ENCODE peak calls at places on chromosome 14, in seven cellular contexts. Y is H7; A is activated CD4-positive, alpha-beta T cell treated with anti-CD3 and anti-CD28 coated beads, Interleukin-2, amount 10 ng/mL, durations not matched to agents 7 days and 5 days; M is NCI-H1092; H is endothelial cell; R is HCEC 1CT; T is naive B cell. G is an unnamed sample.

GRCh38 chr14:72237722-72238666 is 305.8 kb downstream of the RGS6 start:
- DNase-seq in Y (no peak), A (no peak), M (no peak), H (no peak), R (no peak), T (peak), G (no peak)

GRCh38 chr14:99683619-99684355 is at the start of gene CYP46A1:
- DNase-seq in Y (peak), A (peak), M (peak), H (peak), R (peak), T (peak), G (peak)

GRCh38 chr14:51219473-51220448 is 20.3 kb upstream of the TMX1 start:
- DNase-seq in Y (no peak), A (no peak), M (no peak), H (no peak), R (peak), T (no peak), G (peak)

GRCh38 chr14:100546051-100546443 is 41.2 kb downstream of the BEGAIN start:
- DNase-seq in Y (peak), A (no peak), M (no peak), H (no peak), R (no peak), T (peak), G (no peak)

GRCh38 chr14:104189629-104190335 is 51.4 kb downstream of the KIF26A start:
- DNase-seq in Y (no peak), A (no peak), M (no peak), H (no peak), R (no peak), T (no peak), G (no peak)

GRCh38 chr14:42163136-42163535 is 556.5 kb downstream of the LRFN5 start:
- DNase-seq in Y (no peak), A (no peak), M (peak), H (no peak), R (no peak), T (no peak), G (no peak)

GRCh38 chr14:105069554-105069886 is 4.3 kb upstream of the GPR132 start:
- DNase-seq in Y (no peak), A (no peak), M (no peak), H (no peak), R (no peak), T (no peak), G (no peak)

GRCh38 chr14:60722836-60723217 is 1.3 kb downstream of the SIX4 start:
- DNase-seq in Y (peak), A (no peak), M (peak), H (no peak), R (no peak), T (no peak), G (peak)